ENCODE peak calls at places on chromosomes 1 and 21, in eight cellular contexts. One of them, this sample, is unnamed.
A peak's percentile ranks its signal among the peaks of the same experiment; 100 is the strongest.

GRCh38 chr1:33473900-33474299 is 1.5 kb downstream of the ZSCAN20 start:
- DNase-seq in lower lobe of right lung: no peak
- DNase-seq in H1: no peak
- DNase-seq in left ventricle myocardium inferior: no peak
- DNase-seq in dorsolateral prefrontal cortex: no peak
- DNase-seq in brain microvascular endothelial cell: no peak
- DNase-seq in Caco-2: no peak
- DNase-seq in lung: no peak
- DNase-seq in this sample: no peak

GRCh38 chr1:160079448-160079847 is 1.9 kb upstream of the KCNJ9 start:
- DNase-seq in lower lobe of right lung: no peak
- DNase-seq in H1: no peak
- DNase-seq in left ventricle myocardium inferior: no peak
- DNase-seq in dorsolateral prefrontal cortex: no peak
- DNase-seq in brain microvascular endothelial cell: no peak
- DNase-seq in Caco-2: no peak
- DNase-seq in lung: no peak
- DNase-seq in this sample: no peak

GRCh38 chr1:60171793-60172192 is 98.2 kb upstream of the C1orf87 start:
- DNase-seq in lower lobe of right lung: no peak
- DNase-seq in H1: no peak
- DNase-seq in left ventricle myocardium inferior: no peak
- DNase-seq in dorsolateral prefrontal cortex: no peak
- DNase-seq in brain microvascular endothelial cell: peak; percentile 63
- DNase-seq in Caco-2: no peak
- DNase-seq in lung: no peak
- DNase-seq in this sample: peak; percentile 49

GRCh38 chr1:157110003-157110402 is 10.4 kb upstream of the ETV3L start:
- DNase-seq in lower lobe of right lung: no peak
- DNase-seq in H1: no peak
- DNase-seq in left ventricle myocardium inferior: no peak
- DNase-seq in dorsolateral prefrontal cortex: no peak
- DNase-seq in brain microvascular endothelial cell: no peak
- DNase-seq in Caco-2: no peak
- DNase-seq in lung: no peak
- DNase-seq in this sample: no peak

GRCh38 chr1:212977781-212978645 is 27.7 kb downstream of the VASH2 start:
- DNase-seq in lower lobe of right lung: no peak
- DNase-seq in H1: no peak
- DNase-seq in left ventricle myocardium inferior: no peak
- DNase-seq in dorsolateral prefrontal cortex: no peak
- DNase-seq in brain microvascular endothelial cell: no peak
- DNase-seq in Caco-2: no peak
- DNase-seq in lung: no peak
- DNase-seq in this sample: no peak

GRCh38 chr21:16535100-16535418 is 805.3 kb downstream of the USP25 start:
- DNase-seq in lower lobe of right lung: peak; percentile 54
- DNase-seq in H1: no peak
- DNase-seq in left ventricle myocardium inferior: peak; percentile 79
- DNase-seq in dorsolateral prefrontal cortex: peak; percentile 91
- DNase-seq in brain microvascular endothelial cell: no peak
- DNase-seq in Caco-2: no peak
- DNase-seq in lung: peak; percentile 61
- DNase-seq in this sample: peak; percentile 96

GRCh38 chr1:94617139-94617805 is 75.7 kb upstream of the F3 start:
- DNase-seq in lower lobe of right lung: no peak
- DNase-seq in H1: no peak
- DNase-seq in left ventricle myocardium inferior: no peak
- DNase-seq in dorsolateral prefrontal cortex: no peak
- DNase-seq in brain microvascular endothelial cell: peak; percentile 52
- DNase-seq in Caco-2: no peak
- DNase-seq in lung: no peak
- DNase-seq in this sample: no peak

GRCh38 chr1:5564578-5565257 is 427.5 kb downstream of the NPHP4 start:
- DNase-seq in lower lobe of right lung: no peak
- DNase-seq in H1: no peak
- DNase-seq in left ventricle myocardium inferior: no peak
- DNase-seq in dorsolateral prefrontal cortex: no peak
- DNase-seq in brain microvascular endothelial cell: no peak
- DNase-seq in Caco-2: no peak
- DNase-seq in lung: no peak
- DNase-seq in this sample: no peak

GRCh38 chr1:200774735-200775449 is 36.2 kb downstream of the CAMSAP2 start:
- DNase-seq in lower lobe of right lung: no peak
- DNase-seq in H1: no peak
- DNase-seq in left ventricle myocardium inferior: no peak
- DNase-seq in dorsolateral prefrontal cortex: no peak
- DNase-seq in brain microvascular endothelial cell: no peak
- DNase-seq in Caco-2: no peak
- DNase-seq in lung: no peak
- DNase-seq in this sample: peak; percentile 60

GRCh38 chr1:94883688-94884087 is 43.2 kb downstream of the CNN3 start:
- DNase-seq in lower lobe of right lung: no peak
- DNase-seq in H1: no peak
- DNase-seq in left ventricle myocardium inferior: no peak
- DNase-seq in dorsolateral prefrontal cortex: no peak
- DNase-seq in brain microvascular endothelial cell: peak; percentile 49
- DNase-seq in Caco-2: no peak
- DNase-seq in lung: no peak
- DNase-seq in this sample: peak; percentile 80

GRCh38 chr1:105137543-105138444 is 1388.1 kb downstream of the AMY1C start:
- DNase-seq in lower lobe of right lung: no peak
- DNase-seq in H1: peak; percentile 74
- DNase-seq in left ventricle myocardium inferior: no peak
- DNase-seq in dorsolateral prefrontal cortex: no peak
- DNase-seq in brain microvascular endothelial cell: no peak
- DNase-seq in Caco-2: peak; percentile 33
- DNase-seq in lung: no peak
- DNase-seq in this sample: no peak

GRCh38 chr1:88655685-88656299 is 28.3 kb upstream of the PKN2 start:
- DNase-seq in lower lobe of right lung: no peak
- DNase-seq in H1: no peak
- DNase-seq in left ventricle myocardium inferior: no peak
- DNase-seq in dorsolateral prefrontal cortex: no peak
- DNase-seq in brain microvascular endothelial cell: no peak
- DNase-seq in Caco-2: no peak
- DNase-seq in lung: no peak
- DNase-seq in this sample: peak; percentile 66

GRCh38 chr1:161068306-161069200 is 1.1 kb downstream of the ARHGAP30 start:
- DNase-seq in lower lobe of right lung: peak; percentile 88
- DNase-seq in H1: no peak
- DNase-seq in left ventricle myocardium inferior: peak; percentile 70
- DNase-seq in dorsolateral prefrontal cortex: peak; percentile 46
- DNase-seq in brain microvascular endothelial cell: no peak
- DNase-seq in Caco-2: no peak
- DNase-seq in lung: peak; percentile 74
- DNase-seq in this sample: no peak

GRCh38 chr1:92587445-92587844 is 100.7 kb upstream of the GFI1 start:
- DNase-seq in lower lobe of right lung: no peak
- DNase-seq in H1: no peak
- DNase-seq in left ventricle myocardium inferior: no peak
- DNase-seq in dorsolateral prefrontal cortex: no peak
- DNase-seq in brain microvascular endothelial cell: no peak
- DNase-seq in Caco-2: no peak
- DNase-seq in lung: no peak
- DNase-seq in this sample: no peak

GRCh38 chr21:14548751-14549150 is 2.6 kb upstream of the SAMSN1 start:
- DNase-seq in lower lobe of right lung: no peak
- DNase-seq in H1: no peak
- DNase-seq in left ventricle myocardium inferior: no peak
- DNase-seq in dorsolateral prefrontal cortex: no peak
- DNase-seq in brain microvascular endothelial cell: no peak
- DNase-seq in Caco-2: no peak
- DNase-seq in lung: no peak
- DNase-seq in this sample: no peak
- H3K4me3 ChIP-seq in lower lobe of right lung: no peak overlapping the region
- H3K4me3 ChIP-seq in H1: no peak overlapping the region
- H3K4me3 ChIP-seq in left ventricle myocardium inferior: no peak overlapping the region
- H3K4me3 ChIP-seq in dorsolateral prefrontal cortex: no peak overlapping the region
- H3K4me3 ChIP-seq in brain microvascular endothelial cell: no peak overlapping the region
- H3K4me3 ChIP-seq in Caco-2: no peak overlapping the region
- H3K4me3 ChIP-seq in lung: no peak overlapping the region
- H3K4me3 ChIP-seq in this sample: no peak overlapping the region

DNA sequence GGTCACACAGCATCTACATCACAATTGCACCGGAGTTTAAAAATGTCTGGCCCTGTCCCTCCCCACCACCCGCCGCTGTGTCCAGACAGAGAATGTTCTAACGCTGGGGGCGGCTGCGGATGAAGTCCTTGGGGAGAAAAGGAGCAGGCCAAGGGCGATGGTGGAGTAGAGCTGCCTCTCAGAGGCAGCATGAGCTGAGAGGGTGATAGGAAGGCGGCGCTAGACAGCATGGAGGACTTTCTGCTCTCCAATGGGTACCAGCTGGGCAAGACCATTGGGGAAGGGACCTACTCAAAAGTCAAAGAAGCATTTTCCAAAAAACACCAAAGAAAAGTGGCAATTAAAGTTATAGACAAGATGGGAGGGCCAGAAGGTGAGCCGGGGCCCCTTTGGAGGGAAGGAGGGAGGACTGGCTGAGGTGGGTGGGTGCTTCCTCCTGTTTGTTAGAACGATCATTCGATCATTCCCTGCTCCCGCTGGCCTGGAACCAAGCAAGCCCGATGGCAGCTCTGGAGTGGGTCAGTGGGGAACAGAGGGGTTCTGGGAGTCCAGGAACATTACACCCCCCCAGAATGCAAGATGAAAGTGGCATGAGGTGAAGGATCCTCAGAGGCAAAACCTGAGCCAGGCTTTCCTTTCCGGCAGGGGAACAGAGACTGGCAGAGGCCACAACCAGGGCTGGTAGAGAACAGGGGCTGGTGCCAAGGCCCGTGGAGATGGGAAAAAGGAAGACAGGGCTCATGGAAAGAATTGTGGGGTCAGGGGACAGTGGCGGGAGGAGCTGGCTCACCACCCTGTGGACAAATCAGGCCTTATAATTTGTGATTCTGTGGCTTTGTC is at the start of the genes FAM229A and TSSK3:
- DNase-seq in lower lobe of right lung: no peak
- DNase-seq in H1: no peak
- DNase-seq in left ventricle myocardium inferior: peak; percentile 25
- DNase-seq in dorsolateral prefrontal cortex: no peak
- DNase-seq in brain microvascular endothelial cell: no peak
- DNase-seq in Caco-2: no peak
- DNase-seq in lung: no peak
- DNase-seq in this sample: no peak
- TF ChIP-seq CTCF in lower lobe of right lung: no peak
- TF ChIP-seq CTCF in H1: no peak
- TF ChIP-seq CTCF in left ventricle myocardium inferior: no peak
- TF ChIP-seq CTCF in dorsolateral prefrontal cortex: no peak
- TF ChIP-seq CTCF in brain microvascular endothelial cell: no peak
- TF ChIP-seq CTCF in Caco-2: no peak
- TF ChIP-seq CTCF in lung: no peak
- TF ChIP-seq CTCF in this sample: no peak

GRCh38 chr21:34833465-34833864 is 164.7 kb downstream of the CLIC6 start:
- DNase-seq in lower lobe of right lung: no peak
- DNase-seq in H1: no peak
- DNase-seq in left ventricle myocardium inferior: no peak
- DNase-seq in dorsolateral prefrontal cortex: no peak
- DNase-seq in brain microvascular endothelial cell: no peak
- DNase-seq in Caco-2: no peak
- DNase-seq in lung: no peak
- DNase-seq in this sample: no peak
- H3K4me3 ChIP-seq in lower lobe of right lung: no peak overlapping the region
- H3K4me3 ChIP-seq in H1: no peak overlapping the region
- H3K4me3 ChIP-seq in left ventricle myocardium inferior: no peak overlapping the region
- H3K4me3 ChIP-seq in dorsolateral prefrontal cortex: no peak overlapping the region
- H3K4me3 ChIP-seq in brain microvascular endothelial cell: no peak overlapping the region
- H3K4me3 ChIP-seq in Caco-2: no peak overlapping the region
- H3K4me3 ChIP-seq in lung: no peak overlapping the region
- H3K4me3 ChIP-seq in this sample: no peak overlapping the region

DNA sequence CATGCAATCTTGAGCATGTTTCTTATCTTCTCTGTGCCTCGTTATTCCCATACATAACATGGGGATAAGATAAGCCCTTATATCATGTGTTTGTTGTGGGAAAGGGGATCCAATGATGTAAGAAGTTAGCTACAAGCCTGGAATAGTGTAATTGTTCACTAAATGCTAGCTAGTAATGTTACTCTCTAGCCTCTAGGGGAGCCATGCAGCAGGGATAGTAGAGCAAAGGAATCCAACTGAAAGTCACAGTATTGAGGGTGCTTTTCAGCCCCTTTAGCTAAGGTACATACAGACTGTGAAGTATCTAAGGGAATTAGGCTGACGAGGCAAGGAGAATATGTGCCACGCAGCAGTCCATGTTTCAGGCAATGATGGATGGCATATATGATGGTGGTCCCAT is 46.9 kb downstream of the IL23R start:
- DNase-seq in lower lobe of right lung: no peak
- DNase-seq in H1: no peak
- DNase-seq in left ventricle myocardium inferior: no peak
- DNase-seq in dorsolateral prefrontal cortex: no peak
- DNase-seq in brain microvascular endothelial cell: no peak
- DNase-seq in Caco-2: no peak
- DNase-seq in lung: no peak
- DNase-seq in this sample: peak; percentile 14
- TF ChIP-seq CTCF in lower lobe of right lung: peak; percentile 26
- TF ChIP-seq CTCF in H1: peak; percentile 86
- TF ChIP-seq CTCF in left ventricle myocardium inferior: peak; percentile 56
- TF ChIP-seq CTCF in dorsolateral prefrontal cortex: no peak
- TF ChIP-seq CTCF in brain microvascular endothelial cell: peak; percentile 78
- TF ChIP-seq CTCF in Caco-2: peak; percentile 48
- TF ChIP-seq CTCF in lung: no peak
- TF ChIP-seq CTCF in this sample: peak; percentile 67

GRCh38 chr1:1355376-1355775 is 3.0 kb downstream of the MXRA8 start:
- DNase-seq in lower lobe of right lung: no peak
- DNase-seq in H1: peak; percentile 74
- DNase-seq in left ventricle myocardium inferior: no peak
- DNase-seq in dorsolateral prefrontal cortex: no peak
- DNase-seq in brain microvascular endothelial cell: no peak
- DNase-seq in Caco-2: peak; percentile 63
- DNase-seq in lung: no peak
- DNase-seq in this sample: no peak
- H3K4me3 ChIP-seq in lower lobe of right lung: peak overlapping the region; percentile 39
- H3K4me3 ChIP-seq in H1: peak overlapping the region; percentile 26
- H3K4me3 ChIP-seq in left ventricle myocardium inferior: peak overlapping the region; percentile 69
- H3K4me3 ChIP-seq in dorsolateral prefrontal cortex: peak overlapping the region; percentile 45
- H3K4me3 ChIP-seq in brain microvascular endothelial cell: peak overlapping the region; percentile 26
- H3K4me3 ChIP-seq in Caco-2: peak overlapping the region; percentile 47
- H3K4me3 ChIP-seq in lung: no peak overlapping the region
- H3K4me3 ChIP-seq in this sample: peak overlapping the region; percentile 88

This sample was measured in fibroblast of the aortic adventitia.